ENCODE peak calls at places on chromosomes 2 and 18, in nine cellular contexts. B is spleen, M is fibroblast of lung, Y is AG10803, X is thoracic aorta, V is cardiac muscle cell, E is lung, T is pancreas, U is foreskin fibroblast. P is an unnamed sample.

GRCh38 chr2:165277860-165278656 is 38.8 kb downstream of the SCN2A start:
- DNase-seq in B (no peak), M (no peak), Y (no peak), X (no peak), V (no peak), E (no peak), T (no peak), U (no peak), P (no peak)

GRCh38 chr2:206688992-206689391 is 29.2 kb downstream of the DYTN start:
- DNase-seq in B (no peak), M (no peak), Y (no peak), X (no peak), V (no peak), E (no peak), T (no peak), U (no peak), P (no peak)

GRCh38 chr2:109690457-109690821 is 76.3 kb downstream of the SOWAHC start:
- DNase-seq in B (no peak), M (no peak), Y (no peak), X (no peak), V (no peak), E (no peak), T (no peak), U (no peak), P (no peak)

GRCh38 chr2:24313744-24314632 is 46.3 kb downstream of the ITSN2 start:
- DNase-seq in B (no peak), M (no peak), Y (peak; percentile 36), X (no peak), V (no peak), E (no peak), T (no peak), U (peak; percentile 14), P (no peak)

GRCh38 chr2:215680605-215681598 is 245.0 kb upstream of the FN1 start:
- DNase-seq in B (no peak), M (peak; percentile 89), Y (peak; percentile 93), X (no peak), V (no peak), E (peak; percentile 49), T (no peak), U (peak; percentile 84), P (no peak)

GRCh38 chr18:7926526-7926925 is 359.4 kb downstream of the PTPRM start:
- DNase-seq in B (no peak), M (no peak), Y (no peak), X (no peak), V (peak; percentile 48), E (no peak), T (no peak), U (no peak), P (no peak)

GRCh38 chr2:29443627-29444026 is 328.4 kb downstream of the CLIP4 start:
- DNase-seq in B (no peak), M (no peak), Y (no peak), X (no peak), V (peak; percentile 59), E (no peak), T (no peak), U (no peak), P (no peak)

GRCh38 chr18:44627245-44627644 is 53.4 kb upstream of the SETBP1 start:
- DNase-seq in B (no peak), M (no peak), Y (peak; percentile 78), X (no peak), V (no peak), E (no peak), T (no peak), U (peak; percentile 54), P (no peak)

GRCh38 chr2:1341409-1342120 is 71.7 kb upstream of the TPO start:
- DNase-seq in B (no peak), M (no peak), Y (no peak), X (no peak), V (no peak), E (no peak), T (no peak), U (no peak), P (no peak)

GRCh38 chr2:5077479-5078089 is 614.6 kb upstream of the SOX11 start:
- DNase-seq in B (no peak), M (peak; percentile 48), Y (no peak), X (no peak), V (no peak), E (no peak), T (no peak), U (no peak), P (no peak)

GRCh38 chr2:43039376-43040080 is 186.9 kb downstream of the ZFP36L2 start:
- DNase-seq in B (peak; percentile 61), M (no peak), Y (no peak), X (no peak), V (no peak), E (no peak), T (no peak), U (no peak), P (peak; percentile 85)

GRCh38 chr18:13376298-13376840 is 157.8 kb downstream of the LDLRAD4 start:
- DNase-seq in B (no peak), M (no peak), Y (no peak), X (no peak), V (no peak), E (no peak), T (no peak), U (no peak), P (no peak)

GRCh38 chr2:6589171-6589570 is 276.5 kb downstream of the CMPK2 start:
- DNase-seq in B (no peak), M (no peak), Y (no peak), X (no peak), V (no peak), E (no peak), T (no peak), U (no peak), P (no peak)

GRCh38 chr18:48800877-48801727 is 149.7 kb downstream of the SMAD7 start:
- DNase-seq in B (peak; percentile 71), M (peak; percentile 42), Y (no peak), X (no peak), V (no peak), E (no peak), T (peak; percentile 44), U (peak; percentile 65), P (no peak)

GRCh38 chr2:20169796-20170467 is 55.0 kb downstream of the SDC1 start:
- DNase-seq in B (no peak), M (no peak), Y (no peak), X (no peak), V (no peak), E (no peak), T (no peak), U (no peak), P (no peak)

GRCh38 chr2:172097557-172098131 is 5.1 kb downstream of the DLX2 start:
- DNase-seq in B (no peak), M (no peak), Y (no peak), X (no peak), V (no peak), E (no peak), T (no peak), U (no peak), P (no peak)

GRCh38 chr2:34012728-34013302 is 413.7 kb upstream of the FAM98A start:
- DNase-seq in B (no peak), M (peak; percentile 55), Y (no peak), X (no peak), V (peak; percentile 84), E (peak; percentile 52), T (peak; percentile 63), U (no peak), P (no peak)

DNA sequence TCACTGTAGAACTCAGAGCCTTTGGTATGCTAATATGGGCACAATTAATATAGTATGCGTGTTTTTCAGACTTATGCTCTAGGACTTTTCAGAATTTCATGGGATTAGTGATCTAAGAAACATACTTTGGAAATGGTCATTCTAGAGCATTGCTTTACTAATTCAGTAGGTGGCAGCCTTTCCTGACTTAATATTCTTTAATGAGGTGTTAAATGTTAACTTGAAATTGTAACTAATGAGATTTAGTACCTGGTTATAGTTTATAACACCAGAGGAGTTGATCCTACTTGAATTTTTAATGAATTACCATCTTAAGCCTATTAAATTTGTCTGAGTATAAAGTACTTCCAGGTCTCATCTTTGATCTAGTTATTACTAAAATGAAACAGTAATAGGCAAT is 28.5 kb downstream of the ACTR2 start:
- DNase-seq in B (no peak), M (no peak), Y (no peak), X (no peak), V (no peak), E (no peak), T (no peak), U (no peak), P (no peak)
- TF ChIP-seq CTCF in B (no peak), M (no peak), Y (peak; percentile 30), X (no peak), V (peak; percentile 15), E (no peak), T (no peak), U (peak; percentile 10), P (no peak)

GRCh38 chr2:96108578-96109561 is 7.5 kb downstream of the ADRA2B start:
- DNase-seq in B (peak; percentile 72), M (no peak), Y (peak; percentile 42), X (no peak), V (peak; percentile 86), E (no peak), T (peak; percentile 46), U (no peak), P (no peak)
- H3K4me3 ChIP-seq in B (no peak overlapping the region), M (no peak overlapping the region), Y (no peak overlapping the region), X (no peak overlapping the region), V (peak overlapping the region; percentile 11), E (no peak overlapping the region), T (no peak overlapping the region), U (no peak overlapping the region), P (no peak overlapping the region)

DNA sequence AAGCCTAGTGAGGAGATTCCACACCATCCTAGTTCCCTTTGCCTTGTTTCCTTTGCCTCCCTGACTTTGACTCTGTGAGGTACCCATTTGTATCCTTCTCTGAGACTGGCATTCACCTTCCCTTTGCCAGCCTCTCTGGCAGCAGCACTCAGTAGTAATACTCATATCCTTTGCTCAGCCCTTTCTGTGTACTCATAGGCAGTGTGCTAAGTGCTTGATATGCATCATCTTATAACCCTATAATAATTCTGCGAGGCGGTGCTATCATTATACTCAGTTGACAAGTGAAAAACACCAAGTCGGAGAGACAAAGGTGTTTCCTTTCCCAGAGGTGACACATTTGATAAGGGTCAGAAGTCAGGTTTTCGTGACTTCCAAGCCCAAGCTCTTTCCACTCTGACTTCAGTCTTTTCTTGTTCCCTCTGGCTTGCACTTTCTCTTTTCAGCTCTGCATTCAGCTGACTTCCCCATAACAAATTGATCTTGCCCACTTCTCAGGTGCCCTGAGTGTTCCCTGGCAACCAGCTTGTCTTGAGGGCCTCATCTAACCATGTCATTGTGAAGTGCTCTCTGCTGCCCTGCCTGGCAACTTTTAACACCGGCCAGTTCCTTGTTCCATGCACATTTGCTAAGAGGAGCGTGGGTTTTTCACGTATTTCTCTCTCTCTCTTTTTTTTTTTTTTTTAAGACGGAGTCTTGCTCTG is 94.6 kb upstream of the UPP2 start:
- DNase-seq in B (no peak), M (no peak), Y (no peak), X (no peak), V (peak; percentile 53), E (peak; percentile 67), T (no peak), U (no peak), P (no peak)
- TF ChIP-seq CTCF in B (no peak), M (no peak), Y (no peak), X (no peak), V (no peak), E (no peak), T (no peak), U (no peak), P (no peak)

DNA sequence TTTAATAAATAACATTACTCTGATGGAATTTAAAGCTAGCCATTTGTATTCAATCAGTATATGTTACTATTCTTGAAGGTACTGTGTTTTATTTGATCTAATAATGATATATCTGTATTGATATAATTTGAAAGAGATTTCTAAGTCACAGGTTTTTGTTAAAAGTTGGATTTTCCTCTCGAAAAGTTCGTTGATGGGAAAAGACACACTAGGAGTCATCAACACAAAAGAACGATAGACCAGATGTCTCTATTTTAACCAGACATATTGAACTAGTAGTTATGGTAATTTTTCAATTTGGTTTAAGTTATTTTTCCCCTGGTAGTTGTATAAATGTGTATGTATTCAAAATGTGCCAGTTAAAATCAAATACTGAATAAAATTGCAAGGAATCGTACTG is 2.5 kb downstream of the ASXL3 start:
- DNase-seq in B (no peak), M (no peak), Y (no peak), X (no peak), V (no peak), E (no peak), T (no peak), U (no peak), P (no peak)
- H3K4me3 ChIP-seq in B (no peak overlapping the region), M (peak overlapping the region; percentile 91), Y (no peak overlapping the region), X (no peak overlapping the region), V (no peak overlapping the region), E (no peak overlapping the region), T (no peak overlapping the region), U (no peak overlapping the region), P (no peak overlapping the region)